ENCODE peak calls at places on chromosomes 5 and 9, in ten cellular contexts. M is kidney; G is mucosa of descending colon; W is CD4-positive, CD25-positive, alpha-beta regulatory T cell; F is IMR-90; Q is SJSA1; B is GM23248; L is heart right ventricle; S is body of pancreas; Z is Peyer's patch. U is an unnamed sample. For H3K4me1 and H3K9me3, the result is how much of the 10 kb centered on the place peaks cover.

GRCh38 chr9:132199056-132199455 is 37.2 kb downstream of the NTNG2 start:
- DNase-seq in Z (no peak), G (no peak), B (no peak), Q (no peak), S (no peak), L (no peak), F (no peak), W (no peak), M (no peak), U (no peak)

GRCh38 chr9:33465596-33466564 is 7.8 kb downstream of the NOL6 start:
- DNase-seq in Q (no peak), L (no peak), Z (no peak), M (peak), G (no peak), B (no peak), S (no peak), W (no peak), F (no peak), U (no peak)

GRCh38 chr5:173234129-173234793 is 745 bp downstream of the NKX2-5 start:
- DNase-seq in M (no peak), G (no peak), F (no peak), B (no peak), Z (no peak), S (no peak), L (peak), Q (no peak), W (no peak), U (peak)

GRCh38 chr9:136081113-136081825 is 13.8 kb downstream of the NACC2 start:
- DNase-seq in Q (no peak), Z (no peak), W (no peak), S (peak), B (no peak), L (peak), F (peak), G (no peak), M (peak), U (peak)

GRCh38 chr9:34611811-34612787 is at the start of gene RPP25L:
- DNase-seq in F (peak), S (peak), Z (peak), W (peak), G (peak), B (peak), L (peak), Q (peak), M (peak), U (peak)

GRCh38 chr9:96423985-96424336 is 5.8 kb upstream of the ZNF367 start:
- DNase-seq in G (no peak), Q (no peak), S (no peak), Z (no peak), L (no peak), M (no peak), B (no peak), F (no peak), W (no peak), U (no peak)

GRCh38 chr9:69086769-69087168 is 51.2 kb downstream of the FXN start:
- DNase-seq in W (no peak), L (no peak), Z (no peak), B (no peak), G (no peak), S (no peak), M (no peak), F (no peak), Q (no peak), U (no peak)

GRCh38 chr5:137778772-137779564 is 24.8 kb upstream of the HNRNPA0 start:
- DNase-seq in B (peak), G (no peak), Q (no peak), M (no peak), S (no peak), Z (no peak), L (no peak), F (peak), W (no peak), U (peak)

GRCh38 chr5:139746691-139747582 is 48.7 kb upstream of the PSD2 start:
- DNase-seq in Q (peak), L (no peak), S (peak), F (peak), W (peak), G (no peak), M (peak), B (peak), Z (peak), U (peak)

GRCh38 chr5:944992-945685 is 52.5 kb downstream of the TRIP13 start:
- DNase-seq in F (no peak), B (no peak), S (no peak), L (no peak), M (no peak), G (no peak), W (no peak), Q (peak), Z (no peak), U (no peak)

GRCh38 chr5:72459089-72459661 is 48.0 kb downstream of the ZNF366 start:
- DNase-seq in W (no peak), G (no peak), M (no peak), L (no peak), S (no peak), Z (no peak), Q (no peak), B (no peak), F (no peak), U (no peak)

GRCh38 chr5:81805086-81805485 is 54.2 kb upstream of the SSBP2 start:
- DNase-seq in Z (no peak), L (no peak), W (no peak), S (no peak), F (no peak), Q (no peak), M (no peak), G (no peak), B (no peak), U (no peak)

GRCh38 chr5:115258001-115258400 is 4.7 kb downstream of the PGGT1B start:
- DNase-seq in F (peak), B (peak), W (no peak), S (no peak), Z (no peak), Q (no peak), M (no peak), L (no peak), G (no peak), U (no peak)

GRCh38 chr9:27750571-27750970 is 177.3 kb upstream of the C9orf72 start:
- DNase-seq in F (no peak), G (no peak), L (no peak), B (no peak), M (no peak), W (no peak), Z (no peak), Q (no peak), S (no peak), U (no peak)

GRCh38 chr9:26773054-26773453 is 119.5 kb downstream of the CAAP1 start:
- DNase-seq in S (no peak), W (no peak), B (no peak), L (no peak), G (peak), Z (no peak), F (no peak), Q (no peak), M (no peak), U (no peak)

GRCh38 chr5:122311888-122312669 is at the start of gene SNCAIP:
- DNase-seq in W (no peak), B (peak), M (peak), Q (peak), F (peak), Z (no peak), L (peak), G (peak), S (peak), U (peak)

GRCh38 chr5:146089287-146089686 is 16.1 kb downstream of the PLAC8L1 start:
- DNase-seq in S (no peak), Q (no peak), L (no peak), W (no peak), G (no peak), F (no peak), M (no peak), Z (no peak), B (no peak), U (no peak)

GRCh38 chr5:105218018-105218417 is 1655.4 kb upstream of the NUDT12 start:
- DNase-seq in M (no peak), F (no peak), Z (no peak), S (no peak), B (no peak), G (no peak), W (no peak), L (no peak), Q (no peak), U (no peak)

GRCh38 chr5:121969660-121970295 is 8.0 kb downstream of the SRFBP1 start:
- DNase-seq in G (no peak), M (no peak), L (no peak), B (peak), W (no peak), S (no peak), F (peak), Z (no peak), Q (no peak), U (no peak)

GRCh38 chr5:139964994-139965565 is 78.0 kb downstream of the NRG2 start:
- DNase-seq in L (no peak), M (no peak), S (no peak), B (no peak), F (no peak), G (no peak), Z (no peak), W (no peak), Q (no peak), U (no peak)

GRCh38 chr5:147576646-147577535 is 67.0 kb upstream of the DPYSL3 start:
- DNase-seq in G (peak), Z (no peak), L (peak), Q (peak), S (peak), M (no peak), W (no peak), F (peak), B (peak), U (peak)

GRCh38 chr9:89548210-89548609 is 50.3 kb upstream of the SEMA4D start:
- DNase-seq in Z (no peak), F (no peak), S (no peak), M (no peak), G (no peak), W (no peak), L (no peak), B (no peak), Q (no peak), U (no peak)

GRCh38 chr9:38259519-38260218 is 132.8 kb upstream of the ALDH1B1 start:
- DNase-seq in G (no peak), S (no peak), F (no peak), Z (no peak), L (no peak), W (no peak), B (no peak), M (no peak), Q (no peak), U (no peak)

GRCh38 chr9:73172811-73173210 is 21.1 kb downstream of the ANXA1 start:
- DNase-seq in M (no peak), G (no peak), B (no peak), Z (no peak), S (no peak), L (no peak), Q (no peak), W (no peak), F (no peak), U (no peak)

GRCh38 chr5:134543820-134544692 is 18.6 kb downstream of the JADE2 start:
- DNase-seq in B (no peak), Q (no peak), S (no peak), G (no peak), M (peak), W (peak), L (no peak), Z (peak), F (no peak), U (no peak)

GRCh38 chr9:108012405-108012804 is 522.8 kb upstream of the KLF4 start:
- DNase-seq in G (no peak), W (no peak), Z (no peak), F (no peak), Q (no peak), L (no peak), M (no peak), S (no peak), B (no peak), U (no peak)

GRCh38 chr9:26191711-26192110 is 513.5 kb upstream of the TUSC1 start:
- DNase-seq in Q (no peak), B (no peak), Z (no peak), G (no peak), L (no peak), F (no peak), S (no peak), M (no peak), W (no peak), U (no peak)

GRCh38 chr5:66538531-66538930 is 57.7 kb upstream of the MAST4 start:
- DNase-seq in B (peak), G (no peak), S (no peak), Q (no peak), W (no peak), M (no peak), Z (no peak), F (no peak), L (no peak), U (no peak)

GRCh38 chr9:106479679-106480078 is 383.3 kb upstream of the ZNF462 start:
- DNase-seq in B (peak), W (no peak), F (no peak), S (no peak), Q (no peak), G (no peak), L (no peak), Z (no peak), M (no peak), U (no peak)

GRCh38 chr5:168659286-168659847 is 80.2 kb upstream of the PANK3 start:
- DNase-seq in S (no peak), Z (no peak), Q (no peak), B (no peak), L (no peak), W (no peak), G (peak), F (no peak), M (no peak), U (no peak)

GRCh38 chr5:95913663-95914062 is 48.0 kb downstream of the ELL2 start:
- DNase-seq in Z (no peak), Q (no peak), L (no peak), M (no peak), B (no peak), S (no peak), F (no peak), G (no peak), W (no peak), U (peak)

GRCh38 chr5:172571413-172571812 is 69.7 kb upstream of the NEURL1B start:
- DNase-seq in Z (no peak), W (no peak), F (no peak), B (no peak), L (no peak), S (no peak), Q (no peak), G (no peak), M (peak), U (no peak)

GRCh38 chr9:35575478-35575877 is 29.6 kb upstream of the TESK1 start:
- DNase-seq in S (no peak), Q (no peak), F (no peak), G (no peak), M (no peak), Z (no peak), W (no peak), L (no peak), B (no peak), U (no peak)

GRCh38 chr9:124242331-124243194 is 15.2 kb upstream of the NEK6 start:
- DNase-seq in B (peak), G (peak), Q (no peak), S (peak), L (no peak), F (peak), Z (no peak), M (no peak), W (no peak), U (peak)

GRCh38 chr5:1041225-1042186 is 32.9 kb downstream of the NKD2 start:
- DNase-seq in L (no peak), G (no peak), M (no peak), W (no peak), S (no peak), Z (no peak), F (no peak), B (no peak), Q (no peak), U (no peak)

GRCh38 chr5:73392775-73393174 is 55.8 kb downstream of the FOXD1 start:
- DNase-seq in W (no peak), M (no peak), F (no peak), Q (no peak), B (no peak), Z (no peak), S (peak), G (peak), L (no peak), U (no peak)

GRCh38 chr5:91025956-91026355 is 357.2 kb downstream of the ARRDC3 start:
- DNase-seq in B (no peak), Q (no peak), W (no peak), L (no peak), S (no peak), M (no peak), G (no peak), F (no peak), Z (no peak), U (no peak)
- H3K4me1 ChIP-seq in B (under half), Q (under half), W (under half), L (under half), S (under half), M (under half), G (under half), F (under half), Z (under half), U (under half)

GRCh38 chr5:109951758-109952157 is 262.0 kb downstream of the MAN2A1 start:
- DNase-seq in L (no peak), B (no peak), M (no peak), S (no peak), F (no peak), Z (no peak), Q (no peak), W (no peak), G (no peak), U (no peak)

GRCh38 chr5:109953821-109954220 is 264.1 kb downstream of the MAN2A1 start:
- DNase-seq in B (peak), F (no peak), Q (no peak), L (no peak), Z (no peak), M (no peak), W (no peak), S (no peak), G (no peak), U (peak)

GRCh38 chr5:109950634-109951033 is 260.9 kb downstream of the MAN2A1 start:
- DNase-seq in Q (no peak), L (no peak), Z (no peak), W (no peak), M (no peak), F (no peak), B (no peak), G (no peak), S (no peak), U (no peak)

GRCh38 chr5:109947667-109948066 is 257.9 kb downstream of the MAN2A1 start:
- DNase-seq in W (no peak), Z (no peak), M (no peak), S (no peak), G (no peak), L (no peak), F (no peak), B (no peak), Q (no peak), U (no peak)

DNA sequence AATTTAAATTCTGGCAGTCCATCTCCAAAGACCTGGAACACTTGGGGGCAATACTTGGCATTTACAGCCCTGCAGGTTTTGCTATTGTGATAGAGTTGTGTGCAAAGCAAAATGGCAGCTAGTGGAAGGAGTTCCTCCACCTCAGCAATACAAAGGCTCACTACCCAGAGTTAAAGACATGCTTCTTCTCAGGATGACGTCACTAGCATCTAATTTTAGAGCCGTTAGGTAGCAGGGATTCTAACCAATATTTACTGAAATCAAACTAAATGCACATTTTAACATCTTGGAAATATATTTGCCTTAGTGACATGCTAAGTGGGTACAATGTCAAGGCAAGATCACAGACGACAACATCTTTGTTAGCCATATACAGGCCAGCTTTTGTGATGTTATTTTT is 261.6 kb downstream of the MAN2A1 start:
- DNase-seq in F (no peak), G (no peak), B (no peak), L (no peak), W (no peak), M (no peak), Q (no peak), Z (no peak), S (no peak), U (no peak)
- H3K9me3 ChIP-seq in F (under half), G (under half), B (under half), L (under half), W (under half), M (under half), Q (under half), Z (under half), S (under half), U (under half)

DNA sequence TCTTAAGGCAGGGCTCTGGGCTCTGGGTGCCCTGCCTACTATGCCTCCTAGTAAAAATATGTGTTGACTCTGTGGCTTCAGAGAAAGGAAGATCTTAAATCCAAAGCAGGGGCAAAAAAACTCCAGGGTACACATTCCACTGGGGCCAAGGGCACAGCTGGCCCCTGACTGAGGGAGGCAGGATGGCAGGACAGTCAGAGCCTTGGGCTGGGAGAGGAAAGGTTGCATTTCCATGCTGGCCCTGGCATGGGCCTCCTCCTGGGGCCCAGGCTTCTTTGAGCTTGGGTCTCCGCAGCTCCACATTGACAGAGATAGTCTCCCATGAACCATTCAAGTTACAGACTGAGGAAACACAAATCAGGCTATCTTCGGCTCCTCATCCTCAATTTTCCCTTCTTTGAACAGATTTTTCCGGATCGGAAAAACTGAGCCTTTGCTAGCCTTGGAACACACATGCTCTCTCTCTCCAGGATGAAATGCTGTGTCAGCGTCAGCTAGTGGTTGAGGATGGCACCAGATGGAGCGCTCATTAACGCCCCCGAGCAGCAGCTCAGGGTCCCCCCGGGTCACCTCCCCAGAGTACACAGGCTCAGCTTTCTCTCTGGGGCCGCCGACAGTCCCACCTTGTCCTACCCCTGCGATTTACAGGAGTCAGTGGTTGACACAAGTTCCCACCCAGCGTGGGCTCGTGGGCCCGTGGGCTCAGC is 22.5 kb upstream of the KIF12 start:
- DNase-seq in F (no peak), W (no peak), Q (no peak), S (no peak), M (peak), B (no peak), G (no peak), L (no peak), Z (no peak), U (no peak)
- H3K4me1 ChIP-seq in F (under half), W (under half), Q (under half), S (under half), M (under half), B (under half), G (under half), L (under half), Z (under half), U (under half)

DNA sequence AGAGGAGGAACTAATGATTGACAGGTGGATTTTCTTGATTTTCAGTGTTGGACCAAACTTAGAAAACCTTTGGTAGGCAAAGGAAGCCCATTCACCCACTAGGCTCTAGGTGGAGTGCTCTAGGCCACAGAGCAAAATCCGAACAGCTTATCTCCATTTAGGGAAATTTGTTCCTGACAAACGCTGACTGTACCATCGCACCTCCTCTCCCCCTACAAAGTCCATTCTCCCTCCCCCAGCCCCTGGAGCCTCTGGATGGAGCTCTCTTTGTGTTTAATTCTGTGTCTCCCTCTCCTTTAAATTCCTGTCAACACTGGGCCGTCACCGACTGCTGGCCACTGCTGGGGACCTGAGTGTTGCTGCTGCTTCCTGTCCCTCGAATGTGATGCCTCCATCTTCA is 350.1 kb upstream of the IRX2 start:
- DNase-seq in F (no peak), M (no peak), B (no peak), L (no peak), G (no peak), S (no peak), W (no peak), Q (no peak), Z (no peak), U (no peak)
- H3K9me3 ChIP-seq in F (under half), M (under half), B (under half), L (under half), G (under half), S (under half), W (under half), Q (under half), Z (under half), U (under half)